ENCODE peak calls at places on chromosomes 11 and 22, in ten cellular contexts. J is transverse colon; I is uterus; D is naive thymus-derived CD8-positive, alpha-beta T cell; V is activated CD4-positive, alpha-beta T cell treated with anti-CD3 and anti-CD28 coated beads, Interleukin-2, amount 10 ng/mL, durations not matched to agents 24 days and 14 days; O is HTR-8/SVneo; P is AG09309; X is LHCN-M2; Q is sciatic nerve; Y is left ventricle myocardium inferior. R is an unnamed sample.

GRCh38 chr11:33500865-33501479 is 199.7 kb downstream of the C11orf91 start:
- DNase-seq in V (no peak), I (no peak), P (no peak), O (peak), Y (no peak), X (peak), Q (no peak), D (no peak), J (no peak), R (no peak)

GRCh38 chr11:74839445-74839844 is 90.8 kb downstream of the RNF169 start:
- DNase-seq in Y (no peak), P (no peak), Q (no peak), V (no peak), D (no peak), X (no peak), O (no peak), I (no peak), J (no peak), R (no peak)

GRCh38 chr11:117833401-117833891 is 8.9 kb upstream of the FXYD2 start:
- DNase-seq in P (no peak), X (peak), I (peak), Y (no peak), Q (peak), J (peak), V (no peak), D (no peak), O (no peak), R (no peak)

GRCh38 chr11:111733009-111733408 is 33.2 kb downstream of the PPP2R1B start:
- DNase-seq in J (no peak), P (peak), O (peak), V (no peak), Y (peak), Q (peak), I (peak), D (no peak), X (peak), R (peak)

GRCh38 chr22:27406389-27406861 is 395.1 kb downstream of the MN1 start:
- DNase-seq in O (no peak), Q (no peak), P (no peak), Y (no peak), X (no peak), J (no peak), V (no peak), I (no peak), D (no peak), R (no peak)

GRCh38 chr11:44261800-44262591 is 47.9 kb downstream of the ALX4 start:
- DNase-seq in Q (no peak), J (no peak), I (no peak), P (no peak), D (no peak), O (no peak), X (no peak), Y (no peak), V (no peak), R (no peak)

GRCh38 chr11:36110698-36111410 is 167.0 kb downstream of the LDLRAD3 start:
- DNase-seq in Q (no peak), D (no peak), V (no peak), I (no peak), Y (no peak), O (no peak), P (no peak), J (no peak), X (no peak), R (no peak)

GRCh38 chr11:86442420-86442819 is 67.7 kb downstream of the CCDC81 start:
- DNase-seq in O (peak), I (no peak), D (no peak), V (no peak), P (no peak), Q (no peak), X (no peak), Y (no peak), J (no peak), R (peak)

GRCh38 chr22:20889904-20890303 is 27.3 kb upstream of the CRKL start:
- DNase-seq in J (no peak), V (no peak), P (no peak), D (no peak), Q (no peak), Y (no peak), X (no peak), I (no peak), O (no peak), R (no peak)

GRCh38 chr11:50298182-50298988 is 265.7 kb downstream of the OR4C45 start:
- DNase-seq in Q (no peak), Y (peak), O (no peak), D (no peak), J (no peak), P (no peak), X (no peak), I (no peak), V (no peak), R (no peak)

GRCh38 chr11:46352063-46352841 is 5.0 kb downstream of the DGKZ start:
- DNase-seq in J (peak), O (peak), I (no peak), P (no peak), Y (no peak), V (peak), Q (no peak), D (peak), X (no peak), R (peak)

GRCh38 chr11:108592591-108593213 is 866 bp downstream of the EXPH5 start:
- DNase-seq in X (no peak), Y (peak), O (no peak), P (no peak), Q (peak), I (no peak), D (no peak), J (peak), V (peak), R (peak)

GRCh38 chr11:59557940-59558643 is 46.8 kb downstream of the OR4D9 start:
- DNase-seq in V (no peak), I (no peak), J (no peak), Y (no peak), P (no peak), X (no peak), O (no peak), Q (no peak), D (no peak), R (no peak)

GRCh38 chr22:46036558-46037408 is 59.8 kb upstream of the WNT7B start:
- DNase-seq in X (peak), J (peak), I (peak), D (peak), P (no peak), V (peak), Q (peak), Y (no peak), O (no peak), R (no peak)

GRCh38 chr11:64141081-64141783 is 24.7 kb downstream of the MACROD1 start:
- DNase-seq in O (no peak), P (no peak), Q (no peak), V (no peak), D (no peak), J (no peak), X (no peak), I (no peak), Y (no peak), R (no peak)

GRCh38 chr11:60954421-60954820 is 2.4 kb upstream of the SLC15A3 start:
- DNase-seq in V (no peak), Y (no peak), I (no peak), D (no peak), X (no peak), P (no peak), J (no peak), Q (peak), O (no peak), R (no peak)

GRCh38 chr11:94732617-94733292 is 35.4 kb upstream of the AMOTL1 start:
- DNase-seq in D (no peak), P (peak), Q (no peak), X (no peak), J (no peak), Y (peak), I (peak), O (no peak), V (no peak), R (no peak)

GRCh38 chr11:45247433-45247832 is 38.7 kb downstream of the SYT13 start:
- DNase-seq in J (no peak), P (no peak), X (no peak), Q (no peak), V (no peak), O (no peak), Y (no peak), D (no peak), I (no peak), R (no peak)

GRCh38 chr11:64936539-64936938 is 846 bp upstream of the GPHA2 start:
- DNase-seq in P (no peak), V (no peak), J (no peak), I (no peak), Y (no peak), X (no peak), D (no peak), Q (no peak), O (no peak), R (no peak)

GRCh38 chr11:131077340-131077739 is 161.1 kb upstream of the SNX19 start:
- DNase-seq in D (no peak), Q (no peak), I (no peak), X (no peak), Y (no peak), J (no peak), V (no peak), P (no peak), O (no peak), R (no peak)

GRCh38 chr11:10973416-10973815 is 115.6 kb upstream of the ZBED5 start:
- DNase-seq in Q (no peak), I (no peak), J (no peak), X (no peak), O (no peak), P (no peak), Y (no peak), D (no peak), V (no peak), R (no peak)

GRCh38 chr11:18700375-18700774 is 1.8 kb downstream of the TMEM86A start:
- DNase-seq in X (peak), Q (no peak), I (no peak), O (no peak), J (no peak), Y (no peak), V (no peak), D (no peak), P (no peak), R (no peak)

GRCh38 chr11:61587951-61588695 is 7.2 kb upstream of the SYT7 start:
- DNase-seq in P (no peak), D (peak), V (peak), Q (peak), J (peak), Y (peak), I (peak), X (no peak), O (no peak), R (peak)

GRCh38 chr11:127862406-127862805 is 725.0 kb downstream of the ETS1 start:
- DNase-seq in Q (no peak), V (no peak), D (no peak), X (peak), J (no peak), P (no peak), I (no peak), Y (no peak), O (no peak), R (no peak)

GRCh38 chr11:67648140-67648795 is 2.3 kb downstream of the ACY3 start:
- DNase-seq in Q (no peak), O (no peak), Y (no peak), V (peak), I (no peak), J (peak), P (no peak), D (peak), X (no peak), R (no peak)

GRCh38 chr11:68039526-68040086 is 781 bp downstream of the TCIRG1 start:
- DNase-seq in O (no peak), D (no peak), P (no peak), Q (peak), Y (no peak), J (no peak), I (no peak), V (peak), X (no peak), R (no peak)

GRCh38 chr22:50314081-50314454 is 6.6 kb upstream of the PLXNB2 start:
- DNase-seq in X (no peak), I (no peak), Q (no peak), P (no peak), O (no peak), Y (no peak), V (no peak), D (no peak), J (no peak), R (no peak)

GRCh38 chr11:119479685-119480275 is 56.8 kb upstream of the THY1 start:
- DNase-seq in I (peak), J (no peak), Y (no peak), V (no peak), P (no peak), D (no peak), X (no peak), Q (no peak), O (peak), R (peak)

GRCh38 chr11:76214186-76214585 is 7.9 kb upstream of the WNT11 start:
- DNase-seq in O (no peak), X (no peak), Y (peak), V (no peak), I (no peak), J (no peak), Q (no peak), D (no peak), P (no peak), R (no peak)

GRCh38 chr11:34339149-34340064 is 18.4 kb downstream of the ABTB2 start:
- DNase-seq in I (no peak), J (no peak), Q (no peak), O (no peak), V (peak), D (no peak), X (no peak), Y (no peak), P (no peak), R (no peak)

GRCh38 chr11:108207683-108208060 is 14.8 kb downstream of the NPAT start:
- DNase-seq in O (no peak), P (no peak), X (no peak), V (no peak), Q (no peak), Y (no peak), D (no peak), I (no peak), J (no peak), R (no peak)

GRCh38 chr22:44580176-44580575 is 82.1 kb upstream of the RTL6 start:
- DNase-seq in D (no peak), Q (peak), I (no peak), V (no peak), O (no peak), J (no peak), P (no peak), X (no peak), Y (no peak), R (no peak)

GRCh38 chr11:92776676-92777075 is 192.8 kb upstream of the MTNR1B start:
- DNase-seq in Y (peak), I (no peak), D (no peak), X (no peak), V (no peak), Q (no peak), O (no peak), P (no peak), J (no peak), R (no peak)

GRCh38 chr22:49215840-49216239 is 611.8 kb downstream of the BRD1 start:
- DNase-seq in I (no peak), V (no peak), Y (no peak), X (no peak), P (no peak), J (no peak), O (no peak), D (no peak), Q (peak), R (no peak)

R was measured in AG20443.